ENCODE peak calls at places on chromosomes 3 and 15, in four cellular contexts. W, G, T and E are unnamed samples.

GRCh38 chr3:188197388-188197847 is 43.5 kb downstream of the LPP start:
- DNase-seq in W (peak), G (no peak), T (no peak), E (peak)

GRCh38 chr3:151896662-151897012 is 23.2 kb downstream of the SUCNR1 start:
- DNase-seq in W (no peak), G (no peak), T (no peak), E (peak)

GRCh38 chr15:40932625-40933519 is 3.7 kb downstream of the DLL4 start:
- DNase-seq in W (no peak), G (no peak), T (no peak), E (no peak)

GRCh38 chr15:29934251-29934650 is 112.0 kb upstream of the TJP1 start:
- DNase-seq in W (peak), G (peak), T (no peak), E (peak)

GRCh38 chr3:129289201-129289921 is 10.7 kb downstream of the HMCES start:
- DNase-seq in W (peak), G (peak), T (no peak), E (no peak)

GRCh38 chr15:63892794-63893441 is 59.2 kb upstream of the HERC1 start:
- DNase-seq in W (no peak), G (no peak), T (peak), E (no peak)

GRCh38 chr3:160049038-160049437 is 60.4 kb downstream of the IL12A start:
- DNase-seq in W (no peak), G (no peak), T (no peak), E (no peak)

GRCh38 chr3:18444597-18445420 is 19.7 kb upstream of the SATB1 start:
- DNase-seq in W (peak), G (peak), T (peak), E (peak)

GRCh38 chr15:53576841-53577240 is 182.6 kb downstream of the WDR72 start:
- DNase-seq in W (no peak), G (no peak), T (no peak), E (no peak)

GRCh38 chr3:145898487-145898886 is 262.5 kb downstream of the PLOD2 start:
- DNase-seq in W (peak), G (peak), T (no peak), E (no peak)
- H3K4me3 ChIP-seq in W (peak), G (peak), T (no peak), E (peak)

GRCh38 chr15:74373056-74373650 is 5.7 kb upstream of the CYP11A1 start:
- DNase-seq in W (no peak), G (no peak), T (no peak), E (no peak)

GRCh38 chr15:74376226-74376625 is 8.8 kb upstream of the CYP11A1 start:
- DNase-seq in W (no peak), G (no peak), T (no peak), E (no peak)

GRCh38 chr15:74373731-74374647 is 6.5 kb upstream of the CYP11A1 start:
- DNase-seq in W (peak), G (peak), T (peak), E (peak)

GRCh38 chr15:74375303-74375693 is 7.9 kb upstream of the CYP11A1 start:
- DNase-seq in W (peak), G (peak), T (peak), E (peak)

DNA sequence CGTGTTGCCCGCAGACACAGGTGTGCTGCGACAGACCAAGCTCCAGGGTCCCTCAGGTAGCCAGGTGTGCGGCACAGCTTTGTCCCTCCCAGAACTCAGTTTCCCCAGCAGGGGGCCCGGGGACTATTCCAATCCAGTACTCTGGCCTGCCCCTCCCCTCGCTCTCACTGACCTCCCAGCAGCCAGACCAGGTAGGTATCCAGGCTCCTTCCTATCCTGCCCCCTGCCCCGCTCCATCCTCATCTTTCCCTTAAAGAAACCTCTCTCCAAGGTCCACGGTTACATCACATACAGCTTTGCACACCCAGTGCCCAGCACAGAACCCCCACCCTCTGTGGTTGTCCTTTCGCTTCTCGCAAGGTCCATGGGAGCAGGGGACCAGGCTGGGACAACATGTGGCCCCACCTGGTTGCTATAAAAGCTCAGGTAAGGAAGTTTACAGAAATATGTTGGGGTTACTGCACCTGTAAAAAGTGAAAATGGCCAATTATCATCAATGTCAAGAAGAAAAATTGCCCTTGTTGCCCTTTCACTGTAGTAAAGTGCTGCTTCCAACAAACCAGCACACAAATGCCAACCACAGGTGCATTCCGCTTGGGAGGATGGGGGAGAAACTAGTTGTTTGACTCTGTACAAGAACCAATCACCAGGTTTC is 7.3 kb upstream of the CYP11A1 start:
- DNase-seq in W (no peak), G (no peak), T (no peak), E (no peak)
- H3K4me3 ChIP-seq in W (peak), G (peak), T (peak), E (peak)

GRCh38 chr3:119768668-119769393 is 13.1 kb upstream of the NR1I2 start:
- DNase-seq in W (no peak), G (no peak), T (no peak), E (no peak)
- H3K4me3 ChIP-seq in W (no peak), G (no peak), T (no peak), E (no peak)

GRCh38 chr3:5016218-5017161 is 37.3 kb downstream of the BHLHE40 start:
- DNase-seq in W (peak), G (peak), T (peak), E (peak)

GRCh38 chr3:5013021-5013906 is 34.0 kb downstream of the BHLHE40 start:
- DNase-seq in W (peak), G (no peak), T (peak), E (peak)

GRCh38 chr3:5012398-5012797 is 33.2 kb downstream of the BHLHE40 start:
- DNase-seq in W (no peak), G (no peak), T (peak), E (no peak)

GRCh38 chr3:5014431-5014830 is 35.2 kb downstream of the BHLHE40 start:
- DNase-seq in W (no peak), G (no peak), T (peak), E (no peak)

DNA sequence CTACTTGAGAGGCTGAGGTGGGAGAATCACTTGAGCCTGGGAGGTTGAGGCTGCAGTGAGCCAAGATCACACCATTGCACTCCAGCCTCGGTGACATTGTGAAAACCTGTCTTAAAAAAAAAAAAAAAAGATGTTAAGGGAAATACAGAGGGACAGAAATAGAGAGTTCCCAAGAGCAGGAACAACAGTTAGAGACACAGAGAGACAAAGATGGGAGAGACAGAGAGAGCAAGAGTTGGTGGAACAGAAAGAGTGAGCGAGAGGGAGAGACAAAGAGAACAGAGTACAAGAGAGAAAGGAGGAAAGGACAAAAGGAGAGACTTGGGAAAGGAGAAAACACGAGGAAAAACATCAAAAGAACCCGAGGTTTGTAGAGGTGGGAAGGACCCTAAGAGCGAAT is 35.8 kb downstream of the BHLHE40 start:
- DNase-seq in W (no peak), G (no peak), T (no peak), E (no peak)
- H3K4me3 ChIP-seq in W (no peak), G (no peak), T (no peak), E (no peak)

GRCh38 chr3:110971010-110971585 is 100.5 kb upstream of the NECTIN3 start:
- DNase-seq in W (no peak), G (no peak), T (peak), E (no peak)
- H3K4me3 ChIP-seq in W (no peak), G (no peak), T (no peak), E (peak)